ENCODE peak calls at places on chromosomes 6 and 20, in seven cellular contexts. One of them, this sample, is unnamed.

GRCh38 chr6:90362273-90362672 is 65.6 kb upstream of the BACH2 start:
- DNase-seq in neuronal stem cell: no peak
- DNase-seq in mesendoderm: no peak
- DNase-seq in H9: no peak
- DNase-seq in H1: no peak
- DNase-seq in mesenchymal stem cell: no peak
- DNase-seq in trophoblast cell: no peak
- DNase-seq in this sample: peak; percentile 75

GRCh38 chr20:6045566-6045965 is 8.3 kb downstream of the LRRN4 start:
- DNase-seq in neuronal stem cell: no peak
- DNase-seq in mesendoderm: no peak
- DNase-seq in H9: no peak
- DNase-seq in H1: no peak
- DNase-seq in mesenchymal stem cell: peak; percentile 84
- DNase-seq in trophoblast cell: no peak
- DNase-seq in this sample: peak; percentile 79

GRCh38 chr6:141719476-141719875 is 413.2 kb upstream of the GJE1 start:
- DNase-seq in neuronal stem cell: no peak
- DNase-seq in mesendoderm: no peak
- DNase-seq in H9: no peak
- DNase-seq in H1: no peak
- DNase-seq in mesenchymal stem cell: no peak
- DNase-seq in trophoblast cell: peak; percentile 73
- DNase-seq in this sample: no peak

GRCh38 chr20:11394145-11394833 is 523.4 kb upstream of the BTBD3 start:
- DNase-seq in neuronal stem cell: no peak
- DNase-seq in mesendoderm: no peak
- DNase-seq in H9: no peak
- DNase-seq in H1: no peak
- DNase-seq in mesenchymal stem cell: peak; percentile 54
- DNase-seq in trophoblast cell: peak; percentile 72
- DNase-seq in this sample: peak; percentile 97

GRCh38 chr20:45339084-45339483 is 9.1 kb downstream of the SDC4 start:
- DNase-seq in neuronal stem cell: no peak
- DNase-seq in mesendoderm: no peak
- DNase-seq in H9: no peak
- DNase-seq in H1: no peak
- DNase-seq in mesenchymal stem cell: no peak
- DNase-seq in trophoblast cell: no peak
- DNase-seq in this sample: no peak

GRCh38 chr20:22728146-22728745 is 143.9 kb upstream of the FOXA2 start:
- DNase-seq in neuronal stem cell: no peak
- DNase-seq in mesendoderm: no peak
- DNase-seq in H9: no peak
- DNase-seq in H1: no peak
- DNase-seq in mesenchymal stem cell: no peak
- DNase-seq in trophoblast cell: no peak
- DNase-seq in this sample: no peak

GRCh38 chr6:36577298-36577697 is 16.9 kb upstream of the SRSF3 start:
- DNase-seq in neuronal stem cell: no peak
- DNase-seq in mesendoderm: no peak
- DNase-seq in H9: no peak
- DNase-seq in H1: no peak
- DNase-seq in mesenchymal stem cell: peak; percentile 52
- DNase-seq in trophoblast cell: peak; percentile 96
- DNase-seq in this sample: peak; percentile 79

GRCh38 chr20:38152175-38153010 is 12.7 kb downstream of the TGM2 start:
- DNase-seq in neuronal stem cell: no peak
- DNase-seq in mesendoderm: no peak
- DNase-seq in H9: no peak
- DNase-seq in H1: no peak
- DNase-seq in mesenchymal stem cell: peak; percentile 61
- DNase-seq in trophoblast cell: peak; percentile 22
- DNase-seq in this sample: peak; percentile 73

GRCh38 chr20:33654680-33655161 is 7.4 kb upstream of the C20orf144 start:
- DNase-seq in neuronal stem cell: no peak
- DNase-seq in mesendoderm: no peak
- DNase-seq in H9: no peak
- DNase-seq in H1: no peak
- DNase-seq in mesenchymal stem cell: no peak
- DNase-seq in trophoblast cell: no peak
- DNase-seq in this sample: no peak

GRCh38 chr6:87572031-87572430 is 17.8 kb downstream of the RARS2 start:
- DNase-seq in neuronal stem cell: no peak
- DNase-seq in mesendoderm: no peak
- DNase-seq in H9: no peak
- DNase-seq in H1: no peak
- DNase-seq in mesenchymal stem cell: no peak
- DNase-seq in trophoblast cell: no peak
- DNase-seq in this sample: peak; percentile 24

GRCh38 chr20:46568570-46569129 is 18.2 kb upstream of the OCSTAMP start:
- DNase-seq in neuronal stem cell: no peak
- DNase-seq in mesendoderm: no peak
- DNase-seq in H9: no peak
- DNase-seq in H1: no peak
- DNase-seq in mesenchymal stem cell: peak; percentile 28
- DNase-seq in trophoblast cell: peak; percentile 6
- DNase-seq in this sample: peak; percentile 72

GRCh38 chr6:160534050-160534696 is 129.9 kb downstream of the LPA start:
- DNase-seq in neuronal stem cell: peak; percentile 66
- DNase-seq in mesendoderm: peak; percentile 76
- DNase-seq in H9: peak; percentile 79
- DNase-seq in H1: peak; percentile 50
- DNase-seq in mesenchymal stem cell: peak; percentile 65
- DNase-seq in trophoblast cell: peak; percentile 67
- DNase-seq in this sample: peak; percentile 24

GRCh38 chr20:6397115-6397514 is 274.3 kb upstream of the FERMT1 start:
- DNase-seq in neuronal stem cell: no peak
- DNase-seq in mesendoderm: peak; percentile 16
- DNase-seq in H9: no peak
- DNase-seq in H1: no peak
- DNase-seq in mesenchymal stem cell: no peak
- DNase-seq in trophoblast cell: no peak
- DNase-seq in this sample: no peak

GRCh38 chr6:140382351-140382750 is 1007.9 kb upstream of the CITED2 start:
- DNase-seq in neuronal stem cell: no peak
- DNase-seq in mesendoderm: peak; percentile 37
- DNase-seq in H9: no peak
- DNase-seq in H1: no peak
- DNase-seq in mesenchymal stem cell: no peak
- DNase-seq in trophoblast cell: no peak
- DNase-seq in this sample: no peak

GRCh38 chr6:169205176-169206160 is 48.2 kb downstream of the THBS2 start:
- DNase-seq in neuronal stem cell: no peak
- DNase-seq in mesendoderm: no peak
- DNase-seq in H9: no peak
- DNase-seq in H1: no peak
- DNase-seq in mesenchymal stem cell: no peak
- DNase-seq in trophoblast cell: no peak
- DNase-seq in this sample: peak; percentile 79

GRCh38 chr6:113650610-113650979 is 206.6 kb upstream of the MARCKS start:
- DNase-seq in neuronal stem cell: no peak
- DNase-seq in mesendoderm: no peak
- DNase-seq in H9: no peak
- DNase-seq in H1: no peak
- DNase-seq in mesenchymal stem cell: no peak
- DNase-seq in trophoblast cell: no peak
- DNase-seq in this sample: no peak

GRCh38 chr20:48733296-48733790 is 94.5 kb downstream of the PREX1 start:
- DNase-seq in neuronal stem cell: no peak
- DNase-seq in mesendoderm: peak; percentile 65
- DNase-seq in H9: no peak
- DNase-seq in H1: no peak
- DNase-seq in mesenchymal stem cell: peak; percentile 9
- DNase-seq in trophoblast cell: no peak
- DNase-seq in this sample: peak; percentile 4

GRCh38 chr6:27556406-27556805 is 83.5 kb upstream of the ZNF184 start:
- DNase-seq in neuronal stem cell: no peak
- DNase-seq in mesendoderm: peak; percentile 36
- DNase-seq in H9: no peak
- DNase-seq in H1: no peak
- DNase-seq in mesenchymal stem cell: no peak
- DNase-seq in trophoblast cell: peak; percentile 73
- DNase-seq in this sample: no peak

GRCh38 chr6:146851837-146852236 is 253.1 kb downstream of the ADGB start:
- DNase-seq in neuronal stem cell: no peak
- DNase-seq in mesendoderm: no peak
- DNase-seq in H9: no peak
- DNase-seq in H1: no peak
- DNase-seq in mesenchymal stem cell: peak; percentile 89
- DNase-seq in trophoblast cell: no peak
- DNase-seq in this sample: peak; percentile 94

GRCh38 chr6:101956961-101957360 is 563.5 kb downstream of the GRIK2 start:
- DNase-seq in neuronal stem cell: no peak
- DNase-seq in mesendoderm: no peak
- DNase-seq in H9: no peak
- DNase-seq in H1: no peak
- DNase-seq in mesenchymal stem cell: no peak
- DNase-seq in trophoblast cell: no peak
- DNase-seq in this sample: no peak

GRCh38 chr20:19824861-19825260 is 66.8 kb downstream of the RIN2 start:
- DNase-seq in neuronal stem cell: no peak
- DNase-seq in mesendoderm: no peak
- DNase-seq in H9: no peak
- DNase-seq in H1: no peak
- DNase-seq in mesenchymal stem cell: peak; percentile 67
- DNase-seq in trophoblast cell: no peak
- DNase-seq in this sample: peak; percentile 60

GRCh38 chr6:56051199-56051598 is 175.8 kb upstream of the BMP5 start:
- DNase-seq in neuronal stem cell: no peak
- DNase-seq in mesendoderm: no peak
- DNase-seq in H9: no peak
- DNase-seq in H1: no peak
- DNase-seq in mesenchymal stem cell: no peak
- DNase-seq in trophoblast cell: no peak
- DNase-seq in this sample: no peak

GRCh38 chr6:56050530-56050929 is 175.1 kb upstream of the BMP5 start:
- DNase-seq in neuronal stem cell: no peak
- DNase-seq in mesendoderm: no peak
- DNase-seq in H9: no peak
- DNase-seq in H1: no peak
- DNase-seq in mesenchymal stem cell: no peak
- DNase-seq in trophoblast cell: no peak
- DNase-seq in this sample: no peak

GRCh38 chr6:56047931-56048520 is 172.6 kb upstream of the BMP5 start:
- DNase-seq in neuronal stem cell: no peak
- DNase-seq in mesendoderm: no peak
- DNase-seq in H9: no peak
- DNase-seq in H1: no peak
- DNase-seq in mesenchymal stem cell: no peak
- DNase-seq in trophoblast cell: no peak
- DNase-seq in this sample: no peak

GRCh38 chr6:56046576-56046975 is 171.2 kb upstream of the BMP5 start:
- DNase-seq in neuronal stem cell: no peak
- DNase-seq in mesendoderm: no peak
- DNase-seq in H9: no peak
- DNase-seq in H1: no peak
- DNase-seq in mesenchymal stem cell: peak; percentile 43
- DNase-seq in trophoblast cell: peak; percentile 54
- DNase-seq in this sample: peak; percentile 1

DNA sequence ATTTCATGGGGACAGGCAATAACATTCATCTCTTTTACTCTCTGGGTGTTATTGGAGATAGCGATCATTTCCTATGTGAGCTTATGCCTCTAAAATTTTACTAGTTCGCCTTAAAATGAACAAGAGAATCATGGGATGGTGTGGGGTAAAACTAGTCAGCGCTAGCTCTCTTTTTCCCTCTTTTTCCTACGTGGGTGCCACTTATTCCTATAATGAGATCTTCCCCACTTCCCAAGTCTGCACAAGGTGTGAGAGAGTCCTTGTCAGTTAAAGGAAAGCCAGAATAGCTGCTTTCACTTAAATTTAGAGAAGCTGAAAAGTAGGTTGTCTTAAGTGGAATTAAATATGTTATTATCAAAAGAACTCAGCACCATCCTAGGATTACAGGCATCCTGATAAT is 173.2 kb upstream of the BMP5 start:
- DNase-seq in neuronal stem cell: no peak
- DNase-seq in mesendoderm: no peak
- DNase-seq in H9: no peak
- DNase-seq in H1: no peak
- DNase-seq in mesenchymal stem cell: no peak
- DNase-seq in trophoblast cell: no peak
- DNase-seq in this sample: no peak
- H3K4ac ChIP-seq in neuronal stem cell: no peak overlapping the region
- H3K4ac ChIP-seq in mesendoderm: no peak overlapping the region
- H3K4ac ChIP-seq in H9: no peak overlapping the region
- H3K4ac ChIP-seq in H1: no peak overlapping the region
- H3K4ac ChIP-seq in mesenchymal stem cell: no peak overlapping the region
- H3K4ac ChIP-seq in trophoblast cell: no peak overlapping the region
- H3K4ac ChIP-seq in this sample: no peak overlapping the region

DNA sequence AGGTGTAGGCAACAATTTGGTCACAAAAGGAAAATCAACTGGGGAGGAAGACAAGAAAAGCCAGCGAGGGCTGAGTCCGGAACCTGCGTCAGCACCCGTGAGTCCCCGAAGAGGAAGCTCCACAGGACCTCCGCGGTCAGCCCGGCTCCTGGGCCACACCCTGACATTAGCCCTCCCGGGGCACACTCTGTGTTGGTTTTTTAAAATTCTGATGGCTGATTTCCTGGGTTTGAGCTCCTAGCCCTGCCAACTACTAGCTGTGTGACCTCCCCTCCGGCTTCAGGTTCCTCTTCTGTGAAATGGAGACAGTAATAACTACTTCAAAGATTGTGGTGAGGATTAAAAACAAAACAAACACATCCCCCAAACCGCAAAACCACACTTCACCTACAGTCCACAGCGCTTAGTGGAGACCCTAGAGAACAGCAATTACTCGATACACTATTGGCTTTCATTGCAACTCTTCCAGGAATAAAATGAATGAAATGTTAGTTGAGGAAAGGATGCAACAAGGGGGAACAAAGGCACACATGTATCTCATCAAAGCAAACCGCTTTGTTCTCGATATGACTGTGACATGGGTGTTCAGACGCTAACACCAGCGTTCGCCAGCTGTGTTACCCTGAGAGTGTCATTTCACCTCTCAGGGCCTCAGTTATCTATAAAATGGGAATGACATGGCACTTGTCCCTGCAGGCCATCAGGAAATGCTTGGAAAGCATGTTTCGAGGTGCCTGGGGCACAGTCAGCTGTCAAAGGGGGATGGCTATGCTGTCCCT is 984 bp downstream of the ZBP1 start:
- DNase-seq in neuronal stem cell: no peak
- DNase-seq in mesendoderm: no peak
- DNase-seq in H9: no peak
- DNase-seq in H1: no peak
- DNase-seq in mesenchymal stem cell: no peak
- DNase-seq in trophoblast cell: no peak
- DNase-seq in this sample: no peak
- H3K27ac ChIP-seq in neuronal stem cell: no peak overlapping the region
- H3K27ac ChIP-seq in mesendoderm: no peak overlapping the region
- H3K27ac ChIP-seq in H9: no peak overlapping the region
- H3K27ac ChIP-seq in H1: no peak overlapping the region
- H3K27ac ChIP-seq in mesenchymal stem cell: no peak overlapping the region
- H3K27ac ChIP-seq in trophoblast cell: no peak overlapping the region
- H3K27ac ChIP-seq in this sample: no peak overlapping the region

GRCh38 chr20:25397081-25397480 is 6.4 kb upstream of the ABHD12 start:
- DNase-seq in neuronal stem cell: no peak
- DNase-seq in mesendoderm: no peak
- DNase-seq in H9: no peak
- DNase-seq in H1: no peak
- DNase-seq in mesenchymal stem cell: no peak
- DNase-seq in trophoblast cell: peak; percentile 73
- DNase-seq in this sample: no peak
- H3K4ac ChIP-seq in neuronal stem cell: no peak overlapping the region
- H3K4ac ChIP-seq in mesendoderm: no peak overlapping the region
- H3K4ac ChIP-seq in H9: no peak overlapping the region
- H3K4ac ChIP-seq in H1: no peak overlapping the region
- H3K4ac ChIP-seq in mesenchymal stem cell: no peak overlapping the region
- H3K4ac ChIP-seq in trophoblast cell: no peak overlapping the region
- H3K4ac ChIP-seq in this sample: peak overlapping the region; percentile 52

GRCh38 chr20:49824206-49824605 is 11.6 kb downstream of the SLC9A8 start:
- DNase-seq in neuronal stem cell: no peak
- DNase-seq in mesendoderm: no peak
- DNase-seq in H9: no peak
- DNase-seq in H1: no peak
- DNase-seq in mesenchymal stem cell: no peak
- DNase-seq in trophoblast cell: peak; percentile 25
- DNase-seq in this sample: peak; percentile 23
- H3K27ac ChIP-seq in neuronal stem cell: no peak overlapping the region
- H3K27ac ChIP-seq in mesendoderm: no peak overlapping the region
- H3K27ac ChIP-seq in H9: no peak overlapping the region
- H3K27ac ChIP-seq in H1: no peak overlapping the region
- H3K27ac ChIP-seq in mesenchymal stem cell: no peak overlapping the region
- H3K27ac ChIP-seq in trophoblast cell: no peak overlapping the region
- H3K27ac ChIP-seq in this sample: no peak overlapping the region